ENCODE peak calls at places on chromosomes 13 and 19, in five cellular contexts. O is mesenchymal stem cell, L is trophoblast cell, K is neuronal stem cell, I is H1. X is an unnamed sample. For H3K36me3, the result is how much of the 10 kb centered on the place peaks cover.

GRCh38 chr13:37209621-37210020 is 104.2 kb upstream of the CSNK1A1L start:
- DNase-seq in K (no peak), I (no peak), L (no peak), O (peak), X (peak)

GRCh38 chr19:30567535-30568232 is 195.5 kb downstream of the ZNF536 start:
- DNase-seq in L (no peak), I (no peak), K (no peak), O (no peak), X (no peak)

GRCh38 chr13:38496956-38497355 is 147.3 kb downstream of the UFM1 start:
- DNase-seq in K (no peak), I (no peak), O (no peak), L (no peak), X (no peak)

GRCh38 chr19:33988601-33989000 is 183.7 kb upstream of the LSM14A start:
- DNase-seq in K (no peak), I (no peak), O (no peak), L (peak), X (peak)

GRCh38 chr19:27776020-27776419 is 1436.9 kb downstream of the UQCRFS1 start:
- DNase-seq in K (no peak), O (peak), I (no peak), L (peak), X (peak)

GRCh38 chr19:10796653-10797052 is 39.4 kb downstream of the TMED1 start:
- DNase-seq in L (no peak), O (no peak), K (no peak), I (no peak), X (no peak)

GRCh38 chr13:93522486-93522885 is 295.9 kb downstream of the GPC6 start:
- DNase-seq in K (no peak), I (no peak), O (no peak), L (no peak), X (peak)

GRCh38 chr13:59442946-59443345 is 720.8 kb downstream of the DIAPH3 start:
- DNase-seq in O (no peak), K (no peak), L (no peak), I (no peak), X (peak)

GRCh38 chr19:31263317-31263716 is 85.9 kb downstream of the TSHZ3 start:
- DNase-seq in K (no peak), O (no peak), L (no peak), I (no peak), X (no peak)

GRCh38 chr19:55489711-55490477 is 1.7 kb downstream of the SSC5D start:
- DNase-seq in O (no peak), K (no peak), L (no peak), I (no peak), X (no peak)

GRCh38 chr19:55600336-55601028 is 394 bp downstream of the ZNF524 start:
- DNase-seq in K (peak), I (no peak), O (no peak), L (peak), X (peak)

GRCh38 chr19:54420383-54421168 is 5.3 kb downstream of the TTYH1 start:
- DNase-seq in O (no peak), L (no peak), K (peak), I (peak), X (no peak)

GRCh38 chr13:33633701-33634525 is 184.0 kb upstream of the RFC3 start:
- DNase-seq in O (peak), K (no peak), I (no peak), L (peak), X (peak)

GRCh38 chr13:72651196-72651595 is 76.2 kb downstream of the MZT1 start:
- DNase-seq in I (no peak), L (no peak), O (no peak), K (peak), X (no peak)

GRCh38 chr19:39811064-39811463 is 22.9 kb downstream of the DYRK1B start:
- DNase-seq in K (no peak), L (no peak), I (no peak), O (no peak), X (no peak)

GRCh38 chr13:110012102-110012739 is 225.8 kb upstream of the IRS2 start:
- DNase-seq in I (no peak), L (peak), O (peak), K (no peak), X (peak)

GRCh38 chr13:37072024-37072423 is 12.5 kb upstream of the SUPT20H start:
- DNase-seq in K (no peak), I (no peak), L (no peak), O (no peak), X (no peak)

GRCh38 chr19:19304186-19304975 is 15.9 kb downstream of the SUGP1 start:
- DNase-seq in I (no peak), L (no peak), O (no peak), K (no peak), X (no peak)

GRCh38 chr13:99496322-99497142 is 4.7 kb upstream of the TM9SF2 start:
- DNase-seq in K (no peak), O (peak), L (peak), I (no peak), X (peak)

GRCh38 chr13:50417597-50417996 is 402.4 kb downstream of the KCNRG start:
- DNase-seq in I (no peak), O (no peak), K (no peak), L (peak), X (no peak)

GRCh38 chr13:62357887-62358645 is 942.4 kb upstream of the PCDH20 start:
- DNase-seq in K (peak), L (peak), I (peak), O (peak), X (peak)

GRCh38 chr19:33740811-33741396 is 55.8 kb upstream of the KCTD15 start:
- DNase-seq in I (peak), O (peak), L (peak), K (peak), X (peak)

DNA sequence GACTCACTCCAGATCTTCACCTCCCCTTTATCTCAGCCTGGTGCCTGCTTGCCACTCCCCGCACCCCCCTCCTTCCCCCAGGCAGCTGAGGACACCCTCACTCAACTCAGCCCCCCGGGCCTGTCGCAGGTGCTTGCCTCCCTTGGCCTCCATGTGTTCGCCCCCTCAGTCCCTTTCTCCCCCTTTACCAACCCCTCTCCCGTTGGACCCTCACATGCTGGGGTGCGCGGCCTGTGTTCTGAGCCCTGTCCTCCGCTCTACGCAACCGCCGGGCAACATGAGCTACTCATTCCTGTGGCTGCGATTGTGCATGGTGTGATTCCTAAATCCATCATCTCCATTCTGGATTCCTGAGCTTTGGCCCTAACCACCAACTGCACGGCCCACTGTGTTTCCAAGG is 5.1 kb downstream of the CHERP start:
- DNase-seq in L (no peak), O (no peak), K (no peak), I (no peak), X (no peak)
- H3K36me3 ChIP-seq in L (half or more), O (half or more), K (half or more), I (under half), X (half or more)

DNA sequence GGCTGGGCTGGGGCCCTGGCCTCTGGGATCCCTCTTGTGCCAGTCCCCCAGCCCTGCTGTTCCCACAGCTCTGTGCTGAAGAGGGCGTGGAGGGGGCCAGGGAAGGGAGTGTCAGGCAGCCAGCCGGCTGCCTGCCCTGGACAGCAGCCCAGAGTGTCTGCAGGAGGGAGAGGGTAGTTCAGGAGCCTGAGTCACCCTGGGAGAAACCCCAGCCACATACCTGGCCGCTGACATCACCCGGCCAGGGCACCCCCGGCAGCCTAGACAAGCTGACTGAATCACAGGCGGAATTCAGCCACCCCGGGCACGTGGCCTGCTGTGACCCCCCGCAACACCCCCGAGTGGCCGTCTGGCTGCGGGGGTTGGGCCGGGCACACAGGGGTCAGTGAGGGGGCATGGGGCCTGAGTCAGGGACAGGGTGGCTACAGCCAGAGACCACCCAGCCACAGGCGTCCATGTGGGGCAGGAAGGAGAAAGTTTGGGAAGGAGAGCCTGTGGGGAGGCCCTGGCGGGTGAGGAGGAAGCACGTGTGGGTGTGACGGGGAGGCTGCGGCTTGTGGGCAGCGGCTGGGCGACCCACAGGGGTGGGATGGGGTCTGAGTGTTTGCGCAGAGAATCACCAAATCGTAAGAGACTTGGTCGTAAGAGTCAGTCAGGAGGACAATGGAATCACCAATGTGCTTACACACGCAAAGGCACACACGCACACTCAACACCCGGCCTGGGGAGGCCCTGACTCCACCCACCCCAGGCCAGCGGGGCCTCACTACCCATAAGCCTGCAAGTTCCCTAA is 11.9 kb upstream of the FOSB start:
- DNase-seq in I (no peak), O (peak), K (no peak), L (peak), X (peak)
- H3K14ac ChIP-seq in I (no peak), O (no peak), K (peak), L (peak), X (peak)

GRCh38 chr13:113584205-113584869 is at the start of gene TFDP1:
- DNase-seq in O (peak), L (peak), I (peak), K (peak), X (peak)

GRCh38 chr13:113585828-113586355 is 1.3 kb downstream of the TFDP1 start:
- DNase-seq in K (no peak), L (no peak), I (no peak), O (no peak), X (no peak)

GRCh38 chr13:113582841-113583631 is 1.5 kb upstream of the TFDP1 start:
- DNase-seq in O (no peak), I (no peak), L (no peak), K (no peak), X (no peak)

GRCh38 chr13:113586661-113587479 is 2.3 kb downstream of the TFDP1 start:
- DNase-seq in K (no peak), O (no peak), L (no peak), I (no peak), X (no peak)

DNA sequence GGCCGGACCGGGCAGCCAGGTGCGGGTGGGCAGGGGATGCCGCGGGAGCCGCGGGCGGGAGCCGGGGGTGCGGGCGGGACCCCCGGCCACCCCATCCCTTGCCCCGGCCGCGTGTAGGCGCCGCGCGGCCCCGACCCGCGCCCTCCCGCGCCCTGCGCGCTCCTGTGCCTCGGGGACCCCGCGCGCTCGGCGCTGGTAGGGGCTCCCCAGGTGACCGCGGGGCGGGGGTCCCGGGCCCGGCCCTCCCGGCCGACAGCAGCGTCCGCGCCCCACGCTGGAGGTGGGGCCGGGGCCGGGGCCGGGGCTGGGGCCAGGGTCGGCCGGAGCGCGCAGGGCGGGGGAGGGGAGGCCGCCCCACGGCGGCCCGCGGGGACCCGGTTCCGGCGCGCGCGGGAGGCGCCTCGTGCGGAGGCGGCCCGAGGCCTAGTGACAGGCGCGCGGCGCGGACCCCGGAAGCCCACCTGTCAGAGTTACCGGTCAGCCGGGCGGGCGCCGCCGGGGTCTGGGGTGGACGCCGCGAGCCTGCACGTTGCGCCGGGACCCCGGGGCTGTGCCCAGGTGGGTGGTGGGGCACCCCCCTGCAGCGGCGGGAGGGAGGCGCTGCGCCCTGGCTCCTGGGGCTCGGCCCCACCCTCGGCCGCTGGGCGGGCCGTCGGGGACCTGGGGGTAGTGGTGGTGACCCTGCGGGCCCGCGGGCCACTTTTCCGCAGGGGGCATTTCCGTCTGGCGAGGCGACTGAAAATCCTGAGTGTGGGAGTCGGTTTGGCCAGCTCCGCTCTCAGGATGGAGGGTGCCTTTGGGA is 518 bp downstream of the TFDP1 start:
- DNase-seq in L (peak), O (no peak), K (no peak), I (no peak), X (no peak)
- H4K8ac ChIP-seq in L (peak), O (no peak), K (no peak), I (peak), X (no peak)

DNA sequence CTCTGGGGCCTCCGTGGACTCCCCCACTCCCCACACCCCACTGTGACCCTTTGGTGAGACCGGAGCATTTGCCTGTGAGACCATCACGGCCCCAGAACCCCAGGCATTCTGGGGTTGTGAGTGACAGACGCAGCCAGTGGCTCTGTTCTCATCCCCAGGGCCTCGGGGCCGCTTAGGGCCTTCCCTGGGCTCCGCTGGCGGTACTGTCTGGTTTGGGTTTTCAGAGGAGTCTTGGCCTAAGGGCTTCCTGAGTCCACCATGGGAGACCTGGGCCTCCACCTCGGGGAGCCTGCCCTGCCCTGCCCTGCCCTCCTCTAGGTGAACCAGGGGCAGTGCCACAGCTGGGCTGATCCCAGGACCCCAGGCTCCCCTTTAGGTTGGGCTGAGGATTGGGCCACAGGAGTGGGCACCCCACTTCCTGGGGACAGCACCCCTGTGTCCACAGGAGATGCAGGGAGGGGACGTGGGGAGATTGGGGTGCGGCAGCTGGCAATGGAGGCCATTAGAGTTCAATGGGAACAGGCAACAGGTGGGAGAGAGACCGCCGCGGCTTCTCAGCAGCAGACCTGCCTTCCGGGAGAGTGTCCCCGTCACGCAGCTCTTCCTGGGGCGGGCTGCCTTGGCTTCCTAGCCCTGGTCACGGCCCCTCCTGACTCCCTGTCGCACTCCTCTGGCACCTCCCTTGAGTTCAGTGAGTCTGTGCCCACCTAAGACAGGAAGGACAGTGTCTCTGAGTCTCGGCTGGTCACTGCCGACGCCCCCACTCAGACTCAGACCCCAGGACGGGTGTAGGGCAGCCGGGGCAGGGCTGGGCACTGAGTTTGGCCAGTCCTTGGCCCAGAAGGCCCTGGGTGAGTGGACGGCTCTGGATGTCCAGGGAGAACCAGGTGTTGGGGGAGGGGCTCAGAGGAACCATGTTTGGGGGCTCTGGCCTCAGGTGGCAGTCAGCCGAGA is 164.1 kb downstream of the KDM4B start:
- DNase-seq in O (no peak), I (no peak), L (no peak), K (no peak), X (no peak)
- H3K36me3 ChIP-seq in O (under half), I (under half), L (half or more), K (under half), X (half or more)